ENCODE peak calls at places on chromosome 1, in ten cellular contexts. K, Y, M, V, O, P, T, C, B and L are unnamed samples.

GRCh38 chr1:43625063-43625780 is 24.7 kb upstream of the KDM4A start:
- DNase-seq in K (no peak), Y (no peak), M (no peak), V (no peak), O (no peak), P (no peak), T (no peak), C (no peak), B (no peak), L (no peak)

GRCh38 chr1:108199231-108199657 is 899 bp downstream of the SLC25A24 start:
- DNase-seq in K (peak; percentile 32), Y (no peak), M (no peak), V (no peak), O (peak; percentile 19), P (peak; percentile 55), T (peak; percentile 15), C (peak; percentile 16), B (no peak), L (no peak)

GRCh38 chr1:63010898-63011660 is 227.1 kb downstream of the ATG4C start:
- DNase-seq in K (peak; percentile 22), Y (no peak), M (no peak), V (no peak), O (no peak), P (no peak), T (no peak), C (no peak), B (no peak), L (no peak)

GRCh38 chr1:1779691-1780597 is 1.7 kb upstream of the NADK start:
- DNase-seq in K (peak; percentile 72), Y (no peak), M (no peak), V (no peak), O (no peak), P (peak; percentile 78), T (peak; percentile 92), C (no peak), B (peak; percentile 82), L (peak; percentile 52)

GRCh38 chr1:83033682-83034081 is 965.2 kb downstream of the TTLL7 start:
- DNase-seq in K (peak; percentile 32), Y (no peak), M (no peak), V (no peak), O (no peak), P (no peak), T (no peak), C (no peak), B (no peak), L (no peak)

GRCh38 chr1:910311-910880 is 13.3 kb upstream of the SAMD11 start:
- DNase-seq in K (no peak), Y (peak; percentile 11), M (no peak), V (no peak), O (no peak), P (no peak), T (no peak), C (no peak), B (no peak), L (peak; percentile 15)

GRCh38 chr1:154572433-154573167 is 5.0 kb downstream of the CHRNB2 start:
- DNase-seq in K (no peak), Y (no peak), M (no peak), V (no peak), O (no peak), P (no peak), T (no peak), C (no peak), B (no peak), L (no peak)

GRCh38 chr1:89953072-89953626 is 41.8 kb upstream of the ZNF326 start:
- DNase-seq in K (peak; percentile 82), Y (no peak), M (peak; percentile 59), V (peak; percentile 8), O (peak; percentile 88), P (peak; percentile 85), T (peak; percentile 54), C (peak; percentile 81), B (no peak), L (no peak)

GRCh38 chr1:116123837-116124533 is 12.8 kb downstream of the MAB21L3 start:
- DNase-seq in K (no peak), Y (no peak), M (no peak), V (no peak), O (no peak), P (no peak), T (no peak), C (no peak), B (no peak), L (no peak)

GRCh38 chr1:118984086-118984989 is 3.8 kb downstream of the TBX15 start:
- DNase-seq in K (peak; percentile 82), Y (no peak), M (no peak), V (peak; percentile 66), O (no peak), P (no peak), T (no peak), C (no peak), B (peak; percentile 19), L (no peak)

DNA sequence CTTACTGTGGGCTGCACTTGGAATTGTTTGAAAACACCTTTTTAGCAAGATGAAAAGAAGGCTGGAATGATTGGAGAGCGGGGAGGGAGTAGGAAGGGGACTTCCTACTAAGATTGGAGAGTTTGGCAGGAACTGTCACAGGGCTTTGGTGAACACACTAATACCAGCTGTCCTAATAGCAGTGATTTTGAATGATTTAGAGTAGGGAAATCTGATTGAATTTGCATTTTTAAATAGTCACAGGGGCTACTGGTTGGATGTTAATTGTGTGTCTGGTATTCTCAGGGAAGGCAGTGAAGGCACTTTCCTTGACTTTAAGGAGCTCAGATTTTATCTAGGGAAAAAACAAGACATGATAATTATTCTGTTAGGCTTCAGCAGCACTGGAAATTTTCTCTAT is 2.5 kb upstream of the HMGCL start:
- DNase-seq in K (no peak), Y (no peak), M (no peak), V (no peak), O (no peak), P (no peak), T (no peak), C (no peak), B (no peak), L (no peak)
- TF ChIP-seq CTCF in K (no peak), Y (no peak), M (no peak), V (no peak), O (no peak), P (no peak), T (no peak), C (no peak), B (no peak), L (no peak)

DNA sequence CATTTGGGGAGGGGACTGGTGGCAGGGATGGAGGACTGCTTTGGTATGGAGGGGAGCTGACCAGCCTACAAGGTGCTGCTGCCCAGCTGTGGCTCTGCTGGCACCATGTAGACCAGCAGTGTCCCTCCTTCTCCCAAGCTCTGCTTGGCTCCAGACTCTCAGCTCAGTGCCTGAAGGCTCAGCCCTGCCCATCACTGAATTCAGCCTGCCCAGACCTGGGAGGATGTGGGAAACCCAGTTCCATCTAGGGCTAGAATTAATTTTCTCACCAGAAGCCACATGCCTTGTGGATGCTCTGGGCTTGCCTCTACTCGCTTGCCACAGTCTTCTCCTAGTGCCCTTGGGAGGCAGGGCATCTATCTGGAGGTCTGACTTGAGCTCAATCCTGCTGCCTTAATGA is 195.0 kb upstream of the EDN2 start:
- DNase-seq in K (no peak), Y (no peak), M (no peak), V (no peak), O (no peak), P (no peak), T (no peak), C (no peak), B (no peak), L (no peak)
- TF ChIP-seq CTCF in K (no peak), Y (no peak), M (no peak), V (no peak), O (no peak), P (no peak), T (no peak), C (no peak), B (no peak), L (no peak)

GRCh38 chr1:109791495-109792040 is 27.8 kb upstream of the EPS8L3 start:
- DNase-seq in K (no peak), Y (peak; percentile 20), M (no peak), V (no peak), O (no peak), P (no peak), T (no peak), C (no peak), B (no peak), L (no peak)

GRCh38 chr1:109789771-109790170 is 26.0 kb upstream of the EPS8L3 start:
- DNase-seq in K (no peak), Y (peak; percentile 8), M (no peak), V (no peak), O (no peak), P (no peak), T (no peak), C (no peak), B (no peak), L (no peak)

GRCh38 chr1:109792056-109792831 is 28.5 kb upstream of the EPS8L3 start:
- DNase-seq in K (peak; percentile 96), Y (peak; percentile 52), M (no peak), V (peak; percentile 94), O (peak; percentile 89), P (peak; percentile 93), T (no peak), C (no peak), B (no peak), L (no peak)

GRCh38 chr1:109790329-109790728 is 26.6 kb upstream of the EPS8L3 start:
- DNase-seq in K (no peak), Y (no peak), M (no peak), V (no peak), O (no peak), P (no peak), T (no peak), C (no peak), B (no peak), L (no peak)

GRCh38 chr1:109790735-109791494 is 27.2 kb upstream of the EPS8L3 start:
- DNase-seq in K (peak; percentile 88), Y (peak; percentile 15), M (no peak), V (peak; percentile 79), O (no peak), P (peak; percentile 54), T (peak; percentile 79), C (peak; percentile 27), B (peak; percentile 85), L (no peak)
- TF ChIP-seq CTCF in K (peak; percentile 70), Y (peak; percentile 17), M (peak; percentile 54), V (peak; percentile 68), O (peak; percentile 26), P (peak; percentile 21), T (peak; percentile 41), C (peak; percentile 52), B (peak; percentile 53), L (no peak)

GRCh38 chr1:188669715-188670114 is 1807.9 kb downstream of the BRINP3 start:
- DNase-seq in K (no peak), Y (no peak), M (no peak), V (no peak), O (no peak), P (peak; percentile 32), T (no peak), C (no peak), B (no peak), L (no peak)

GRCh38 chr1:188670837-188671236 is 1806.8 kb downstream of the BRINP3 start:
- DNase-seq in K (peak; percentile 6), Y (no peak), M (no peak), V (no peak), O (peak; percentile 70), P (no peak), T (no peak), C (peak; percentile 66), B (no peak), L (no peak)

GRCh38 chr1:188672153-188672552 is 1805.5 kb downstream of the BRINP3 start:
- DNase-seq in K (no peak), Y (no peak), M (no peak), V (no peak), O (no peak), P (no peak), T (no peak), C (no peak), B (no peak), L (no peak)

GRCh38 chr1:188665477-188665876 is 1812.2 kb downstream of the BRINP3 start:
- DNase-seq in K (no peak), Y (no peak), M (no peak), V (no peak), O (no peak), P (no peak), T (no peak), C (no peak), B (no peak), L (no peak)

GRCh38 chr1:188668083-188668482 is 1809.6 kb downstream of the BRINP3 start:
- DNase-seq in K (no peak), Y (no peak), M (no peak), V (no peak), O (no peak), P (no peak), T (peak; percentile 27), C (peak; percentile 22), B (no peak), L (no peak)
- TF ChIP-seq CTCF in K (peak; percentile 15), Y (no peak), M (peak; percentile 7), V (no peak), O (no peak), P (no peak), T (no peak), C (peak; percentile 33), B (no peak), L (no peak)